ENCODE peak calls at places on chromosomes 3 and 15, in four cellular contexts. One of them, this sample, is unnamed.

GRCh38 chr3:67463656-67464055 is 190.8 kb downstream of the SUCLG2 start:
- DNase-seq in A549: no peak
- DNase-seq in HCT116: no peak
- DNase-seq in HepG2: no peak
- DNase-seq in this sample: no peak

GRCh38 chr15:53437985-53438841 is 321.2 kb downstream of the WDR72 start:
- DNase-seq in A549: no peak
- DNase-seq in HCT116: no peak
- DNase-seq in HepG2: peak
- DNase-seq in this sample: no peak

GRCh38 chr3:66499881-66500574 is 794 bp downstream of the LRIG1 start:
- DNase-seq in A549: no peak
- DNase-seq in HCT116: no peak
- DNase-seq in HepG2: no peak
- DNase-seq in this sample: peak

GRCh38 chr3:65854606-65855304 is 184.0 kb downstream of the MAGI1 start:
- DNase-seq in A549: no peak
- DNase-seq in HCT116: no peak
- DNase-seq in HepG2: no peak
- DNase-seq in this sample: no peak

GRCh38 chr3:160006282-160007163 is 17.9 kb downstream of the IL12A start:
- DNase-seq in A549: peak
- DNase-seq in HCT116: peak
- DNase-seq in HepG2: peak
- DNase-seq in this sample: peak

GRCh38 chr15:92749172-92749571 is 93.6 kb upstream of the FAM174B start:
- DNase-seq in A549: no peak
- DNase-seq in HCT116: no peak
- DNase-seq in HepG2: no peak
- DNase-seq in this sample: no peak

GRCh38 chr3:170128259-170128976 is 53.1 kb downstream of the PHC3 start:
- DNase-seq in A549: no peak
- DNase-seq in HCT116: no peak
- DNase-seq in HepG2: no peak
- DNase-seq in this sample: no peak

GRCh38 chr15:20672469-20672868 is 130.9 kb upstream of the GOLGA6L6 start:
- DNase-seq in A549: no peak
- DNase-seq in HCT116: no peak
- DNase-seq in HepG2: no peak
- DNase-seq in this sample: no peak

GRCh38 chr15:88334436-88334835 is 77.9 kb upstream of the NTRK3 start:
- DNase-seq in A549: no peak
- DNase-seq in HCT116: no peak
- DNase-seq in HepG2: no peak
- DNase-seq in this sample: no peak

GRCh38 chr3:46595819-46596218 is 16.5 kb upstream of the FAM240A start:
- DNase-seq in A549: no peak
- DNase-seq in HCT116: no peak
- DNase-seq in HepG2: no peak
- DNase-seq in this sample: no peak

GRCh38 chr3:72311425-72311824 is 526.5 kb upstream of the PROK2 start:
- DNase-seq in A549: no peak
- DNase-seq in HCT116: no peak
- DNase-seq in HepG2: no peak
- DNase-seq in this sample: no peak

GRCh38 chr15:88849376-88850122 is 45.8 kb downstream of the HAPLN3 start:
- DNase-seq in A549: no peak
- DNase-seq in HCT116: no peak
- DNase-seq in HepG2: no peak
- DNase-seq in this sample: no peak

GRCh38 chr15:60797444-60798040 is 318.6 kb upstream of the ICE2 start:
- DNase-seq in A549: no peak
- DNase-seq in HCT116: no peak
- DNase-seq in HepG2: no peak
- DNase-seq in this sample: no peak

GRCh38 chr15:39096608-39097007 is 484.3 kb upstream of the THBS1 start:
- DNase-seq in A549: no peak
- DNase-seq in HCT116: no peak
- DNase-seq in HepG2: no peak
- DNase-seq in this sample: no peak

GRCh38 chr3:86993704-86994103 is 2.8 kb upstream of the VGLL3 start:
- DNase-seq in A549: peak
- DNase-seq in HCT116: no peak
- DNase-seq in HepG2: no peak
- DNase-seq in this sample: no peak

GRCh38 chr3:44992555-44993470 is 16.8 kb downstream of the EXOSC7 start:
- DNase-seq in A549: peak
- DNase-seq in HCT116: no peak
- DNase-seq in HepG2: no peak
- DNase-seq in this sample: peak

GRCh38 chr3:64445318-64446300 is 220.3 kb upstream of the PRICKLE2 start:
- DNase-seq in A549: peak
- DNase-seq in HCT116: no peak
- DNase-seq in HepG2: no peak
- DNase-seq in this sample: no peak

GRCh38 chr15:46732060-46732459 is 985.2 kb upstream of the SEMA6D start:
- DNase-seq in A549: no peak
- DNase-seq in HCT116: no peak
- DNase-seq in HepG2: no peak
- DNase-seq in this sample: no peak

GRCh38 chr3:152272771-152273242 is 4.1 kb downstream of the MBNL1 start:
- DNase-seq in A549: no peak
- DNase-seq in HCT116: no peak
- DNase-seq in HepG2: no peak
- DNase-seq in this sample: peak

GRCh38 chr3:125160911-125161371 is 51.6 kb downstream of the SLC12A8 start:
- DNase-seq in A549: no peak
- DNase-seq in HCT116: no peak
- DNase-seq in HepG2: no peak
- DNase-seq in this sample: no peak

GRCh38 chr3:37904614-37905047 is 43.0 kb downstream of the CTDSPL start:
- DNase-seq in A549: no peak
- DNase-seq in HCT116: no peak
- DNase-seq in HepG2: no peak
- DNase-seq in this sample: no peak

GRCh38 chr3:21729888-21730459 is 21.0 kb downstream of the ZNF385D start:
- DNase-seq in A549: no peak
- DNase-seq in HCT116: no peak
- DNase-seq in HepG2: no peak
- DNase-seq in this sample: no peak

GRCh38 chr15:37045241-37045640 is 55.1 kb downstream of the MEIS2 start:
- DNase-seq in A549: no peak
- DNase-seq in HCT116: no peak
- DNase-seq in HepG2: no peak
- DNase-seq in this sample: no peak

GRCh38 chr15:51094606-51095569 is at the start of gene TNFAIP8L3:
- DNase-seq in A549: no peak
- DNase-seq in HCT116: no peak
- DNase-seq in HepG2: peak
- DNase-seq in this sample: peak

GRCh38 chr3:143327388-143327787 is 207.8 kb downstream of the CHST2 start:
- DNase-seq in A549: no peak
- DNase-seq in HCT116: no peak
- DNase-seq in HepG2: no peak
- DNase-seq in this sample: no peak

GRCh38 chr3:158108596-158108995 is 1.3 kb upstream of the RSRC1 start:
- DNase-seq in A549: no peak
- DNase-seq in HCT116: no peak
- DNase-seq in HepG2: no peak
- DNase-seq in this sample: peak

GRCh38 chr3:197499427-197499826 is 56.3 kb downstream of the BDH1 start:
- DNase-seq in A549: peak
- DNase-seq in HCT116: peak
- DNase-seq in HepG2: peak
- DNase-seq in this sample: no peak

GRCh38 chr3:195071916-195072820 is 198.8 kb downstream of the XXYLT1 start:
- DNase-seq in A549: no peak
- DNase-seq in HCT116: no peak
- DNase-seq in HepG2: no peak
- DNase-seq in this sample: no peak

GRCh38 chr3:157159037-157159761 is 748 bp downstream of the CCNL1 start:
- DNase-seq in A549: peak
- DNase-seq in HCT116: no peak
- DNase-seq in HepG2: peak
- DNase-seq in this sample: peak

GRCh38 chr3:52108302-52109232 is 45.7 kb downstream of the POC1A start:
- DNase-seq in A549: no peak
- DNase-seq in HCT116: no peak
- DNase-seq in HepG2: no peak
- DNase-seq in this sample: peak

GRCh38 chr15:44788748-44789147 is 52.4 kb downstream of the TRIM69 start:
- DNase-seq in A549: no peak
- DNase-seq in HCT116: no peak
- DNase-seq in HepG2: no peak
- DNase-seq in this sample: no peak

GRCh38 chr3:101836907-101837598 is 12.3 kb upstream of the NFKBIZ start:
- DNase-seq in A549: no peak
- DNase-seq in HCT116: no peak
- DNase-seq in HepG2: no peak
- DNase-seq in this sample: no peak

GRCh38 chr15:74400915-74401757 is 32.6 kb downstream of the SEMA7A start:
- DNase-seq in A549: no peak
- DNase-seq in HCT116: no peak
- DNase-seq in HepG2: no peak
- DNase-seq in this sample: peak

GRCh38 chr15:49060710-49061483 is 14.7 kb upstream of the SECISBP2L start:
- DNase-seq in A549: no peak
- DNase-seq in HCT116: no peak
- DNase-seq in HepG2: no peak
- DNase-seq in this sample: no peak

GRCh38 chr3:42802876-42803799 is 1.2 kb downstream of the HIGD1A start:
- DNase-seq in A549: no peak
- DNase-seq in HCT116: no peak
- DNase-seq in HepG2: peak
- DNase-seq in this sample: peak

GRCh38 chr3:149373235-149374125 is 4.0 kb downstream of the TM4SF1 start:
- DNase-seq in A549: peak
- DNase-seq in HCT116: no peak
- DNase-seq in HepG2: peak
- DNase-seq in this sample: no peak

GRCh38 chr15:41332788-41333527 is at the start of gene NUSAP1:
- DNase-seq in A549: no peak
- DNase-seq in HCT116: no peak
- DNase-seq in HepG2: peak
- DNase-seq in this sample: no peak

DNA sequence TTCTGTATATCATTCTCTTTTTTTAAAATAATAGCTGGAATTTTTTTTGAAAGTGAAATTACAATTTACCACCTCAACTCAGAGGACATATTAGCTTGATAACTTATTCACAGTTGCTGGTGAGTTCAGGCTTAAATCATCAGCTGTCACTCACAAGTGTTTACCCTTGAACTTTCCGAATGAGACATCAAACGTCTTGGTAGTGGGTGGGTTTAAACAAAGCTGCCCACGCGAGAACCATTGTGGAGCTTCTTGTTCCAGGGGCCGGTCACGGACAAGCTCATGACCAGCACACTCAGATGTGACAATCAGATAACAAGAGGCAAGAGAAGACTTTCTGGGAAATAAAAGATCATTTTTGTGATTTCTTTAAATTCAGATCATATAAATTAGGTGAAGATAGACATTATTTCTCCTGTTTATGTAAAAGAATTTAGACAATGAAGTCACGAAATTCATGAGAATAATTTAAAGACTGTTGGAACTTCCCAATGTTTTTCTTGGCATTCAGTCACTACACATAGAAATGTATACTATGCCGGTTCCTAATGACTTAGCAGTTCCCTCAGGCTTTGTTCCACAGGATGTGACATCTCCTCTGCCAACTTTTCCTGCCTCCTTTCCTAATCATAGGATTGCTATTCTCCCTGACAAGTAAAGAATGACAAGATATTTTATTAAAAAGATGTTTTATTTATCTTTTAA is 29.3 kb downstream of the BTD start:
- DNase-seq in A549: peak
- DNase-seq in HCT116: no peak
- DNase-seq in HepG2: no peak
- DNase-seq in this sample: peak
- TF ChIP-seq POLR2A in A549: no peak
- TF ChIP-seq POLR2A in HCT116: no peak
- TF ChIP-seq POLR2A in HepG2: no peak
- TF ChIP-seq POLR2A in this sample: no peak

GRCh38 chr15:68818088-68818670 is 2.5 kb downstream of the ANP32A start:
- DNase-seq in A549: peak
- DNase-seq in HCT116: no peak
- DNase-seq in HepG2: peak
- DNase-seq in this sample: peak

GRCh38 chr15:68818671-68819450 is 1.8 kb downstream of the ANP32A start:
- DNase-seq in A549: peak
- DNase-seq in HCT116: no peak
- DNase-seq in HepG2: peak
- DNase-seq in this sample: peak

GRCh38 chr15:68816795-68817303 is 3.8 kb downstream of the ANP32A start:
- DNase-seq in A549: peak
- DNase-seq in HCT116: no peak
- DNase-seq in HepG2: peak
- DNase-seq in this sample: peak

GRCh38 chr15:68816158-68816557 is 4.5 kb downstream of the ANP32A start:
- DNase-seq in A549: no peak
- DNase-seq in HCT116: no peak
- DNase-seq in HepG2: no peak
- DNase-seq in this sample: peak

GRCh38 chr15:68817304-68818087 is 3.2 kb downstream of the ANP32A start:
- DNase-seq in A549: peak
- DNase-seq in HCT116: no peak
- DNase-seq in HepG2: peak
- DNase-seq in this sample: peak
- TF ChIP-seq POLR2A in A549: peak
- TF ChIP-seq POLR2A in HCT116: no peak
- TF ChIP-seq POLR2A in HepG2: no peak
- TF ChIP-seq POLR2A in this sample: no peak

GRCh38 chr3:48989126-48989795 is 780 bp upstream of the P4HTM start:
- DNase-seq in A549: no peak
- DNase-seq in HCT116: no peak
- DNase-seq in HepG2: no peak
- DNase-seq in this sample: peak
- TF ChIP-seq POLR2A in A549: no peak
- TF ChIP-seq POLR2A in HCT116: no peak
- TF ChIP-seq POLR2A in HepG2: no peak
- TF ChIP-seq POLR2A in this sample: no peak

GRCh38 chr3:98532275-98532637 is 478 bp downstream of the GPR15 start:
- DNase-seq in A549: no peak
- DNase-seq in HCT116: no peak
- DNase-seq in HepG2: no peak
- DNase-seq in this sample: no peak

GRCh38 chr3:98532709-98533571 is 1.2 kb downstream of the GPR15 start:
- DNase-seq in A549: no peak
- DNase-seq in HCT116: no peak
- DNase-seq in HepG2: no peak
- DNase-seq in this sample: no peak

GRCh38 chr3:98536456-98537017 is 4.8 kb downstream of the GPR15 start:
- DNase-seq in A549: no peak
- DNase-seq in HCT116: no peak
- DNase-seq in HepG2: no peak
- DNase-seq in this sample: no peak

GRCh38 chr3:98534168-98534567 is 2.4 kb downstream of the GPR15 start:
- DNase-seq in A549: no peak
- DNase-seq in HCT116: no peak
- DNase-seq in HepG2: no peak
- DNase-seq in this sample: no peak

GRCh38 chr3:98534734-98535133 is 3.0 kb downstream of the GPR15 start:
- DNase-seq in A549: no peak
- DNase-seq in HCT116: no peak
- DNase-seq in HepG2: no peak
- DNase-seq in this sample: no peak
- TF ChIP-seq POLR2A in A549: no peak
- TF ChIP-seq POLR2A in HCT116: no peak
- TF ChIP-seq POLR2A in HepG2: no peak
- TF ChIP-seq POLR2A in this sample: no peak